ENCODE peak calls at places on chromosome 19, in six cellular contexts. U, Q, M, I, O and L are unnamed samples.

GRCh38 chr19:1840541-1841115 is 7.7 kb downstream of the REXO1 start:
- DNase-seq in U (no peak), Q (no peak), M (peak), I (no peak), O (no peak), L (no peak)

GRCh38 chr19:1787116-1787515 is 25.0 kb downstream of the ATP8B3 start:
- DNase-seq in U (no peak), Q (no peak), M (no peak), I (no peak), O (no peak), L (no peak)

GRCh38 chr19:46080561-46080960 is 39.8 kb upstream of the IGFL4 start:
- DNase-seq in U (peak), Q (no peak), M (no peak), I (no peak), O (no peak), L (no peak)

GRCh38 chr19:50777261-50777660 is 7.0 kb downstream of the GPR32 start:
- DNase-seq in U (no peak), Q (no peak), M (no peak), I (no peak), O (no peak), L (no peak)

GRCh38 chr19:31733591-31733990 is 384.4 kb upstream of the TSHZ3 start:
- DNase-seq in U (no peak), Q (no peak), M (no peak), I (no peak), O (no peak), L (no peak)

GRCh38 chr19:1251233-1251502 is 2.8 kb downstream of the MIDN start:
- DNase-seq in U (no peak), Q (peak), M (peak), I (peak), O (no peak), L (no peak)

GRCh38 chr19:47650695-47651094 is 41.8 kb downstream of the BICRA start:
- DNase-seq in U (no peak), Q (no peak), M (no peak), I (no peak), O (no peak), L (no peak)

GRCh38 chr19:13623686-13624405 is 117.6 kb upstream of the CACNA1A start:
- DNase-seq in U (no peak), Q (no peak), M (no peak), I (no peak), O (peak), L (no peak)

GRCh38 chr19:13441810-13442512 is 64.3 kb downstream of the CACNA1A start:
- DNase-seq in U (no peak), Q (no peak), M (peak), I (peak), O (peak), L (peak)

GRCh38 chr19:48123907-48124675 is 13.5 kb upstream of the PLA2G4C start:
- DNase-seq in U (no peak), Q (no peak), M (no peak), I (no peak), O (no peak), L (no peak)

GRCh38 chr19:17327654-17328516 is 6.8 kb downstream of the ANO8 start:
- DNase-seq in U (peak), Q (no peak), M (peak), I (no peak), O (peak), L (peak)

GRCh38 chr19:47741544-47742125 is 3.7 kb upstream of the NOP53 start:
- DNase-seq in U (no peak), Q (no peak), M (no peak), I (no peak), O (no peak), L (no peak)

GRCh38 chr19:15330801-15331418 is 1.4 kb downstream of the BRD4 start:
- DNase-seq in U (peak), Q (no peak), M (peak), I (no peak), O (peak), L (no peak)

GRCh38 chr19:7534531-7534980 is 961 bp upstream of the PNPLA6 start:
- DNase-seq in U (peak), Q (peak), M (peak), I (peak), O (peak), L (peak)

GRCh38 chr19:46371371-46371901 is 24.5 kb downstream of the PPP5C start:
- DNase-seq in U (peak), Q (no peak), M (no peak), I (no peak), O (peak), L (no peak)

GRCh38 chr19:49430678-49431329 is 5.6 kb downstream of the GFY start:
- DNase-seq in U (no peak), Q (no peak), M (no peak), I (peak), O (no peak), L (peak)

GRCh38 chr19:29067831-29068230 is 145.1 kb downstream of the UQCRFS1 start:
- DNase-seq in U (no peak), Q (no peak), M (no peak), I (no peak), O (no peak), L (no peak)

GRCh38 chr19:17348700-17349099 is 11.3 kb downstream of the GTPBP3 start:
- DNase-seq in U (no peak), Q (peak), M (no peak), I (no peak), O (peak), L (no peak)

GRCh38 chr19:33064117-33064777 is 441 bp downstream of the RHPN2 start:
- DNase-seq in U (peak), Q (no peak), M (peak), I (no peak), O (peak), L (peak)

GRCh38 chr19:13132471-13133166 is 14.6 kb downstream of the NACC1 start:
- DNase-seq in U (no peak), Q (no peak), M (no peak), I (no peak), O (no peak), L (no peak)

GRCh38 chr19:8460516-8461298 is 15.9 kb downstream of the HNRNPM start:
- DNase-seq in U (no peak), Q (no peak), M (no peak), I (no peak), O (no peak), L (no peak)

GRCh38 chr19:48735031-48735615 is 5.3 kb downstream of the RASIP1 start:
- DNase-seq in U (no peak), Q (no peak), M (peak), I (no peak), O (peak), L (no peak)

GRCh38 chr19:4575267-4575793 is 15.8 kb upstream of the SEMA6B start:
- DNase-seq in U (peak), Q (peak), M (no peak), I (no peak), O (peak), L (no peak)

GRCh38 chr19:13103585-13103923 is 896 bp upstream of the LYL1 start:
- DNase-seq in U (no peak), Q (no peak), M (no peak), I (no peak), O (no peak), L (peak)

GRCh38 chr19:51002542-51003311 is 1.3 kb upstream of the KLK8 start:
- DNase-seq in U (no peak), Q (no peak), M (no peak), I (peak), O (peak), L (peak)

GRCh38 chr19:32542477-32543106 is 38.4 kb upstream of the PDCD5 start:
- DNase-seq in U (no peak), Q (no peak), M (no peak), I (no peak), O (no peak), L (no peak)

GRCh38 chr19:9323557-9323918 is 441 bp upstream of the ZNF559 start:
- DNase-seq in U (peak), Q (peak), M (peak), I (peak), O (peak), L (peak)

GRCh38 chr19:30752876-30753275 is 380.7 kb downstream of the ZNF536 start:
- DNase-seq in U (no peak), Q (no peak), M (no peak), I (no peak), O (no peak), L (no peak)

DNA sequence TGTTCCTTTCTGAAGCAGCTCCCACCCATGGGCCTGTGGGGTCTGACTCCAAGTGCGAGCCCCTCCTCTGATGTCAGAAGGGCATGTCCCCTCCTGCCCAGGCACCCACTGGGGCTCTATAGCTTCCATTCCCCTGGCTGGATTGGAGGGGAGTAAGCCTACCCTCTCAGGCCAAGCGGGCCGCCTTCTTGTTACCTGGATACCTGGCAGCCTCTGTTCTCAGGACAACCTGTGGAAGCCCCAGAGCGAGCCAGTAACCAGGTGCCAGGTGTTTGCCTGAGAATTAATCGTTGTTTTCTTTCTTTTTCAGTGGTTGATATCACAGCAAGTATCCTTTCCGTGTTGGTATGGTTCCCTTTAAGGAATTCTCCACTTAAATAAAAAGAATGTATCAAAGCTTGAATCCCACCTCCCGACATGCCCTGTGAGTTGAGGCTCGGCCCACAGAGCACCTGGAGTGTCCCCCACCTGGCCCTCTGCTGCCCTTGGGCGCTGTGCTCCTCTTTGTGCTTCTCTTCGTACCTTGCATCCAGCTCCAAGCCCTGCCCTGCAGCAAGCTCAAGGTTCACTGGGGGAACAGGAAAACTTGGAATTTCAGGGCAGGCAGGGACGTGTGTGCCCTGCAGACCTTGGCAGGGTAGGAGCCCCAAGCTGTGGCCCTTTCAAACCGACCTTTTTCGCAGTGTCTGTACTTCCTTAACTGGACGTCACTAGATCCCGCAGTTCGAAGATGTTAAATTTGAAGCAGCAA is 15.0 kb downstream of the MAU2 start:
- DNase-seq in U (no peak), Q (no peak), M (no peak), I (no peak), O (no peak), L (no peak)
- H3K4me3 ChIP-seq in U (no peak), Q (no peak), M (no peak), I (no peak), O (no peak), L (no peak)

GRCh38 chr19:53553865-53554791 is 16.2 kb downstream of the ZNF331 start:
- DNase-seq in U (peak), Q (peak), M (peak), I (peak), O (peak), L (peak)
- H3K4me3 ChIP-seq in U (peak), Q (peak), M (peak), I (peak), O (peak), L (peak)

GRCh38 chr19:38060346-38060745 is 153.3 kb downstream of the SIPA1L3 start:
- DNase-seq in U (no peak), Q (no peak), M (no peak), I (no peak), O (no peak), L (no peak)

GRCh38 chr19:38063921-38064320 is 156.9 kb downstream of the SIPA1L3 start:
- DNase-seq in U (no peak), Q (no peak), M (no peak), I (no peak), O (no peak), L (no peak)

GRCh38 chr19:38064661-38065425 is 157.8 kb downstream of the SIPA1L3 start:
- DNase-seq in U (no peak), Q (no peak), M (no peak), I (no peak), O (no peak), L (peak)

GRCh38 chr19:38061294-38061693 is 154.3 kb downstream of the SIPA1L3 start:
- DNase-seq in U (no peak), Q (no peak), M (no peak), I (no peak), O (no peak), L (no peak)

GRCh38 chr19:38062959-38063786 is 156.2 kb downstream of the SIPA1L3 start:
- DNase-seq in U (no peak), Q (no peak), M (no peak), I (no peak), O (no peak), L (no peak)
- H3K4me3 ChIP-seq in U (no peak), Q (no peak), M (no peak), I (no peak), O (no peak), L (no peak)

DNA sequence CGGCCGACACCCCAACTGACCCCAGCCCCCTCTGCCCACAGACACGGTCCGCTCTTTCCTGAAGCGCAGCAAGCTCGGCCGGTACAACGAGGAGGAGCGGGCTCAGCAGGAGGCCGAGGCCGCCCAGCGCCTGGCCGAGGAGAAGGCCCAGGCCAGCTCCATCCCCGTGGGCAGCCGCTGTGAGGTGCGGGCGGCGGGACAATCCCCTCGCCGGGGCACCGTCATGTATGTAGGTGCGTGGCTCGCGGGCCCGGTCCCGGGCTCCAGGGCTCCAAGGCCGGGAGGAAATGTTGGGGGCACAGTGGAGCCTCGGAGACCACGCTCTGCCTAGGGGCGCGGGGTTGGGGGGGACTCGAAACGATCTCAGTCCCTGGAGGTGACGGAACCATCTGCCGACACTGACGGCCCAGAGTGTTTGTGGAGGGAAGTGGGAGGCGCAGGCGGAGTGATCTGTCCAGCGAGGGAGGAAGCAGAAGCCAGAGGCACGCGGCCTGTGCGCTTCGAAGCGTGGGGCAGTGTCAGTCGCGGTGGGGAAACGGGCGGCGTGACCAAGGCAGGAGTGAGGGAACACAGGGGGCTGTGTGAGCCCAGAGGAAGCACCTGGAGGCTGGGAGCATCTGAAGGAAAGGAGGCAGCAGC is 6.3 kb downstream of the TBCB start:
- DNase-seq in U (no peak), Q (no peak), M (no peak), I (no peak), O (no peak), L (no peak)
- H3K4me3 ChIP-seq in U (no peak), Q (no peak), M (no peak), I (no peak), O (no peak), L (no peak)

DNA sequence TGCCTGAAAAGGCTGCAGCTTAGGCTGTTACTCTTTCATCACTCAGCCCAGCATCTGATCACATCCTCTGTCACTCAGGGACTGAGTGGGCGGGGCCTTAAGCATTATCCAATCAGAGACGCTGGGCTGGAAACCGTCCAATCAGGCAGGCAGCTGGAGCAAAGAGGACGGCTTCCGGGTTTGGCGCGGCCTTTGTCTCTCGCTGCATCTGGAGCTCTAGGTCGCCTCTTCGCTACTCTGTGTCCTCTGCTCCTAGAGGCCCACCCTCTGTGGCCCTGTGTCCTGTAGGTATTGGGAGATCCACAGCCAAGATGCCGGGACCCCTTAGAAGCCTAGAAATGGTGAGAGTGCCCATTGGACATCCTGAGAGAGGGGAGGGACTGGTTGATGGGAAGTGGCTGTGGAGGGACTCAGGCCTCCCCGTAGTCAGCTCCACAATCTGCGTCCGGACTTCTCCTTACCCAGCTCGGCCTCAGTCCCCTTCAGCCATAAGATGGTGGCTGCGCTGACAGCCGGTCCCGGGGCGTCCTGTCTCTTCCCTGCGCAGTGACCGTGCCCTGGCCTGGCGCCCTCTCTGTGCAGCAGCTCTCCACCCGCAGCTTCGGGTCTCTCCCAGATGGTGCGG is at the start of gene ZNF486:
- DNase-seq in U (peak), Q (peak), M (peak), I (peak), O (peak), L (peak)
- H3K4me3 ChIP-seq in U (peak), Q (peak), M (peak), I (peak), O (peak), L (peak)

GRCh38 chr19:23377276-23377675 is 18.0 kb downstream of the ZNF91 start:
- DNase-seq in U (no peak), Q (no peak), M (no peak), I (no peak), O (no peak), L (no peak)
- H3K4me3 ChIP-seq in U (no peak), Q (no peak), M (no peak), I (no peak), O (no peak), L (no peak)

GRCh38 chr19:18919086-18919894 is at the start of the genes COPE and DDX49:
- DNase-seq in U (peak), Q (peak), M (peak), I (peak), O (peak), L (peak)
- H3K4me3 ChIP-seq in U (peak), Q (peak), M (peak), I (peak), O (peak), L (peak)

GRCh38 chr19:41324231-41324702 is 14.3 kb downstream of the CCDC97 start:
- DNase-seq in U (no peak), Q (no peak), M (no peak), I (no peak), O (no peak), L (no peak)

GRCh38 chr19:41324921-41325639 is 15.1 kb downstream of the CCDC97 start:
- DNase-seq in U (peak), Q (peak), M (no peak), I (no peak), O (peak), L (no peak)

GRCh38 chr19:41325947-41326706 is 16.2 kb downstream of the CCDC97 start:
- DNase-seq in U (no peak), Q (peak), M (no peak), I (no peak), O (no peak), L (no peak)

GRCh38 chr19:41327076-41327475 is 17.1 kb downstream of the CCDC97 start:
- DNase-seq in U (no peak), Q (no peak), M (no peak), I (no peak), O (no peak), L (no peak)

DNA sequence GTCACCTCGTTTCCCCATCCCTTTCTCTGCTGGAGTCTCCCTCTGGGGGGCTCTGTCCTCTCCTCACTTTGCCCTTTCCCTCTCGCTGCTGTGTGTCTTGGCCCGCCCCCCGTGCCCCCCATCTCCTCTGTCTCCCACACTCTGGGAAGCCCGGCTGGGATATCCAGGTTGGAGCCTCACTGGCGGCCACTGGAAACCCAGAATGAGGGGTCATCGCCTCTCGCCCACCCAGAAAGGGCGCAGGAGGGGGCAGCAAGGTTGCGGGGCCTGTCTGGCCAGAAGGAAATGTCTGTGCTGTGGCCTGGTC is 15.6 kb downstream of the CCDC97 start:
- DNase-seq in U (no peak), Q (no peak), M (no peak), I (no peak), O (no peak), L (no peak)
- H3K4me3 ChIP-seq in U (peak), Q (peak), M (no peak), I (no peak), O (peak), L (no peak)